ENCODE peak calls at places on chromosomes 12 and 14, in ten cellular contexts. One of them, this sample, is unnamed.

GRCh38 chr12:123050331-123050809 is 69.9 kb downstream of the ARL6IP4 start:
- DNase-seq in progenitor cell of endocrine pancreas: no peak
- DNase-seq in HCEC 1CT: peak; percentile 50
- DNase-seq in MV-4-11: no peak
- DNase-seq in stomach: no peak
- DNase-seq in stimulated activated CD8-positive, alpha-beta memory T cell treated with anti-CD3 and anti-CD28 coated beads, Interleukin-2, amount 100 ng/mL, for 48 hours: no peak
- DNase-seq in thoracic aorta: no peak
- DNase-seq in T-cell: no peak
- DNase-seq in Peyer's patch: no peak
- DNase-seq in HS-27A: no peak
- DNase-seq in this sample: no peak

GRCh38 chr14:104724407-104724980 is 465 bp downstream of the ADSS1 start:
- DNase-seq in stomach: peak; percentile 53
- DNase-seq in Peyer's patch: no peak
- DNase-seq in stimulated activated CD8-positive, alpha-beta memory T cell treated with anti-CD3 and anti-CD28 coated beads, Interleukin-2, amount 100 ng/mL, for 48 hours: no peak
- DNase-seq in T-cell: no peak
- DNase-seq in HS-27A: no peak
- DNase-seq in thoracic aorta: peak; percentile 41
- DNase-seq in progenitor cell of endocrine pancreas: no peak
- DNase-seq in HCEC 1CT: no peak
- DNase-seq in MV-4-11: no peak
- DNase-seq in this sample: peak; percentile 42

GRCh38 chr12:27309293-27309994 is 23.2 kb upstream of the BMAL2 start:
- DNase-seq in stomach: no peak
- DNase-seq in MV-4-11: no peak
- DNase-seq in progenitor cell of endocrine pancreas: no peak
- DNase-seq in HCEC 1CT: no peak
- DNase-seq in T-cell: no peak
- DNase-seq in Peyer's patch: no peak
- DNase-seq in stimulated activated CD8-positive, alpha-beta memory T cell treated with anti-CD3 and anti-CD28 coated beads, Interleukin-2, amount 100 ng/mL, for 48 hours: no peak
- DNase-seq in HS-27A: no peak
- DNase-seq in thoracic aorta: no peak
- DNase-seq in this sample: no peak

GRCh38 chr14:105275267-105275946 is 25.4 kb downstream of the BRF1 start:
- DNase-seq in T-cell: no peak
- DNase-seq in HCEC 1CT: peak; percentile 27
- DNase-seq in progenitor cell of endocrine pancreas: no peak
- DNase-seq in thoracic aorta: no peak
- DNase-seq in stimulated activated CD8-positive, alpha-beta memory T cell treated with anti-CD3 and anti-CD28 coated beads, Interleukin-2, amount 100 ng/mL, for 48 hours: no peak
- DNase-seq in Peyer's patch: no peak
- DNase-seq in MV-4-11: no peak
- DNase-seq in HS-27A: no peak
- DNase-seq in stomach: no peak
- DNase-seq in this sample: no peak

GRCh38 chr12:20657496-20657895 is 37.6 kb upstream of the SLCO1C1 start:
- DNase-seq in progenitor cell of endocrine pancreas: no peak
- DNase-seq in HS-27A: no peak
- DNase-seq in Peyer's patch: no peak
- DNase-seq in T-cell: no peak
- DNase-seq in MV-4-11: no peak
- DNase-seq in thoracic aorta: no peak
- DNase-seq in stomach: no peak
- DNase-seq in HCEC 1CT: no peak
- DNase-seq in stimulated activated CD8-positive, alpha-beta memory T cell treated with anti-CD3 and anti-CD28 coated beads, Interleukin-2, amount 100 ng/mL, for 48 hours: no peak
- DNase-seq in this sample: no peak

GRCh38 chr12:11892065-11892391 is 178.7 kb upstream of the BCL2L14 start:
- DNase-seq in progenitor cell of endocrine pancreas: no peak
- DNase-seq in thoracic aorta: no peak
- DNase-seq in stomach: no peak
- DNase-seq in Peyer's patch: no peak
- DNase-seq in MV-4-11: no peak
- DNase-seq in stimulated activated CD8-positive, alpha-beta memory T cell treated with anti-CD3 and anti-CD28 coated beads, Interleukin-2, amount 100 ng/mL, for 48 hours: no peak
- DNase-seq in HS-27A: no peak
- DNase-seq in T-cell: no peak
- DNase-seq in HCEC 1CT: peak; percentile 5
- DNase-seq in this sample: no peak

GRCh38 chr12:47135578-47135977 is 55.8 kb upstream of the AMIGO2 start:
- DNase-seq in stomach: no peak
- DNase-seq in HCEC 1CT: no peak
- DNase-seq in HS-27A: no peak
- DNase-seq in progenitor cell of endocrine pancreas: no peak
- DNase-seq in MV-4-11: no peak
- DNase-seq in Peyer's patch: no peak
- DNase-seq in stimulated activated CD8-positive, alpha-beta memory T cell treated with anti-CD3 and anti-CD28 coated beads, Interleukin-2, amount 100 ng/mL, for 48 hours: no peak
- DNase-seq in T-cell: no peak
- DNase-seq in thoracic aorta: no peak
- DNase-seq in this sample: no peak

GRCh38 chr12:3193131-3193530 is 116.0 kb downstream of the TSPAN9 start:
- DNase-seq in T-cell: no peak
- DNase-seq in stomach: no peak
- DNase-seq in Peyer's patch: no peak
- DNase-seq in stimulated activated CD8-positive, alpha-beta memory T cell treated with anti-CD3 and anti-CD28 coated beads, Interleukin-2, amount 100 ng/mL, for 48 hours: no peak
- DNase-seq in progenitor cell of endocrine pancreas: no peak
- DNase-seq in MV-4-11: no peak
- DNase-seq in HCEC 1CT: no peak
- DNase-seq in thoracic aorta: no peak
- DNase-seq in HS-27A: no peak
- DNase-seq in this sample: no peak

GRCh38 chr14:102586420-102587119 is 5.9 kb upstream of the RCOR1 start:
- DNase-seq in HS-27A: no peak
- DNase-seq in MV-4-11: no peak
- DNase-seq in stomach: no peak
- DNase-seq in thoracic aorta: no peak
- DNase-seq in HCEC 1CT: peak; percentile 30
- DNase-seq in T-cell: no peak
- DNase-seq in progenitor cell of endocrine pancreas: no peak
- DNase-seq in Peyer's patch: no peak
- DNase-seq in stimulated activated CD8-positive, alpha-beta memory T cell treated with anti-CD3 and anti-CD28 coated beads, Interleukin-2, amount 100 ng/mL, for 48 hours: no peak
- DNase-seq in this sample: no peak

GRCh38 chr14:99512110-99512449 is 30.9 kb downstream of the CCNK start:
- DNase-seq in Peyer's patch: no peak
- DNase-seq in progenitor cell of endocrine pancreas: no peak
- DNase-seq in HS-27A: no peak
- DNase-seq in stomach: no peak
- DNase-seq in HCEC 1CT: no peak
- DNase-seq in stimulated activated CD8-positive, alpha-beta memory T cell treated with anti-CD3 and anti-CD28 coated beads, Interleukin-2, amount 100 ng/mL, for 48 hours: no peak
- DNase-seq in MV-4-11: no peak
- DNase-seq in T-cell: no peak
- DNase-seq in thoracic aorta: no peak
- DNase-seq in this sample: no peak

GRCh38 chr14:46490150-46490769 is 161.3 kb downstream of the RPL10L start:
- DNase-seq in stomach: no peak
- DNase-seq in HS-27A: no peak
- DNase-seq in T-cell: no peak
- DNase-seq in progenitor cell of endocrine pancreas: no peak
- DNase-seq in stimulated activated CD8-positive, alpha-beta memory T cell treated with anti-CD3 and anti-CD28 coated beads, Interleukin-2, amount 100 ng/mL, for 48 hours: no peak
- DNase-seq in thoracic aorta: no peak
- DNase-seq in MV-4-11: peak; percentile 75
- DNase-seq in HCEC 1CT: no peak
- DNase-seq in Peyer's patch: no peak
- DNase-seq in this sample: no peak

GRCh38 chr12:129868566-129868965 is 35.3 kb downstream of the TMEM132D start:
- DNase-seq in T-cell: no peak
- DNase-seq in stimulated activated CD8-positive, alpha-beta memory T cell treated with anti-CD3 and anti-CD28 coated beads, Interleukin-2, amount 100 ng/mL, for 48 hours: no peak
- DNase-seq in Peyer's patch: no peak
- DNase-seq in stomach: no peak
- DNase-seq in MV-4-11: no peak
- DNase-seq in progenitor cell of endocrine pancreas: no peak
- DNase-seq in HCEC 1CT: no peak
- DNase-seq in thoracic aorta: no peak
- DNase-seq in HS-27A: no peak
- DNase-seq in this sample: peak; percentile 9

GRCh38 chr12:116365114-116365513 is 87.6 kb upstream of the MED13L start:
- DNase-seq in HCEC 1CT: no peak
- DNase-seq in stimulated activated CD8-positive, alpha-beta memory T cell treated with anti-CD3 and anti-CD28 coated beads, Interleukin-2, amount 100 ng/mL, for 48 hours: no peak
- DNase-seq in stomach: no peak
- DNase-seq in HS-27A: no peak
- DNase-seq in thoracic aorta: no peak
- DNase-seq in Peyer's patch: no peak
- DNase-seq in T-cell: no peak
- DNase-seq in MV-4-11: no peak
- DNase-seq in progenitor cell of endocrine pancreas: no peak
- DNase-seq in this sample: no peak

GRCh38 chr14:88269816-88270416 is 53.2 kb downstream of the KCNK10 start:
- DNase-seq in stomach: no peak
- DNase-seq in stimulated activated CD8-positive, alpha-beta memory T cell treated with anti-CD3 and anti-CD28 coated beads, Interleukin-2, amount 100 ng/mL, for 48 hours: no peak
- DNase-seq in MV-4-11: no peak
- DNase-seq in progenitor cell of endocrine pancreas: no peak
- DNase-seq in Peyer's patch: no peak
- DNase-seq in HS-27A: no peak
- DNase-seq in thoracic aorta: no peak
- DNase-seq in HCEC 1CT: no peak
- DNase-seq in T-cell: no peak
- DNase-seq in this sample: no peak

GRCh38 chr14:51462706-51463105 is 189.0 kb upstream of the FRMD6 start:
- DNase-seq in stimulated activated CD8-positive, alpha-beta memory T cell treated with anti-CD3 and anti-CD28 coated beads, Interleukin-2, amount 100 ng/mL, for 48 hours: no peak
- DNase-seq in T-cell: no peak
- DNase-seq in HS-27A: no peak
- DNase-seq in HCEC 1CT: no peak
- DNase-seq in thoracic aorta: no peak
- DNase-seq in stomach: no peak
- DNase-seq in MV-4-11: no peak
- DNase-seq in progenitor cell of endocrine pancreas: no peak
- DNase-seq in Peyer's patch: no peak
- DNase-seq in this sample: no peak